ENCODE peak calls at places on chromosome 6, in six cellular contexts. E is left lung, A is foreskin fibroblast, U is Calu3, F is LNCaP clone FGC, H is fibroblast of the aortic adventitia. C is an unnamed sample.

GRCh38 chr6:106046116-106046853 is 39.9 kb upstream of the PRDM1 start:
- DNase-seq in E (peak; percentile 59), A (no peak), U (no peak), F (no peak), H (no peak), C (no peak)

GRCh38 chr6:151096255-151096612 is 143.5 kb upstream of the AKAP12 start:
- DNase-seq in E (no peak), A (no peak), U (no peak), F (no peak), H (peak; percentile 19), C (no peak)

GRCh38 chr6:80003841-80004198 is 629 bp upstream of the TTK start:
- DNase-seq in E (no peak), A (peak; percentile 6), U (peak; percentile 1), F (no peak), H (no peak), C (peak; percentile 45)

GRCh38 chr6:136992113-136992512 is 52.7 kb downstream of the IL20RA start:
- DNase-seq in E (no peak), A (no peak), U (no peak), F (no peak), H (no peak), C (no peak)

GRCh38 chr6:44224978-44225330 is 1.6 kb downstream of the SLC29A1 start:
- DNase-seq in E (no peak), A (no peak), U (no peak), F (no peak), H (no peak), C (no peak)

GRCh38 chr6:63819831-63820230 is 184.2 kb downstream of the PHF3 start:
- DNase-seq in E (no peak), A (no peak), U (no peak), F (no peak), H (no peak), C (no peak)

GRCh38 chr6:37200085-37200484 is 30.1 kb downstream of the PIM1 start:
- DNase-seq in E (no peak), A (no peak), U (no peak), F (no peak), H (no peak), C (no peak)

GRCh38 chr6:129599467-129599866 is 110.5 kb downstream of the ARHGAP18 start:
- DNase-seq in E (no peak), A (no peak), U (no peak), F (no peak), H (no peak), C (no peak)

DNA sequence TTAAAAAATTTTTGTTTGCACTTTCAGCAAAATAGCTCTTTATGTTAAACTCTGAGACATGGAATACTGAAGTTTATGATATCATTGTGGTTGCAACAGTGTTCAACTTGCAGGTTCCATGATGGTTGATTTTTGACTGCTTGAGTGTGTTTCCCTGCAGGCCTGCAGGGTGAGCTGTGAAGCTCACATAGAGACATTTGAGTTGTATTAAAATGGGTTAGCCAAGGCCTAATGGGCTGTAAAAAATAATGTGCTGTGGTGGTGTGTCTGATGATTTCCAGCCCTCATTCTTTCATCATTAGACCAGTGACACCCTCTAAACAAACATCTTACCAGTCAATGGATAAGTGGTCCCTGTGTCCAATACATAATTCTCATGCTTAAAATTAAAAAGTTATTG is 321.4 kb downstream of the FARS2 start:
- DNase-seq in E (no peak), A (peak; percentile 14), U (no peak), F (no peak), H (no peak), C (no peak)
- TF ChIP-seq CTCF in E (no peak), A (no peak), U (no peak), F (no peak), H (no peak), C (no peak)

GRCh38 chr6:30719356-30719755 is 796 bp upstream of the TUBB start:
- DNase-seq in E (no peak), A (no peak), U (no peak), F (no peak), H (no peak), C (no peak)

GRCh38 chr6:30719791-30720737 is at the start of gene TUBB:
- DNase-seq in E (peak; percentile 99), A (peak; percentile 98), U (peak; percentile 98), F (peak; percentile 92), H (peak; percentile 97), C (peak; percentile 92)

GRCh38 chr6:30722280-30723112 is 2.3 kb downstream of the TUBB start:
- DNase-seq in E (peak; percentile 93), A (no peak), U (peak; percentile 90), F (no peak), H (peak; percentile 83), C (peak; percentile 88)

GRCh38 chr6:30720738-30721197 is 616 bp downstream of the TUBB start:
- DNase-seq in E (peak; percentile 89), A (no peak), U (peak; percentile 75), F (no peak), H (peak; percentile 43), C (peak; percentile 59)

DNA sequence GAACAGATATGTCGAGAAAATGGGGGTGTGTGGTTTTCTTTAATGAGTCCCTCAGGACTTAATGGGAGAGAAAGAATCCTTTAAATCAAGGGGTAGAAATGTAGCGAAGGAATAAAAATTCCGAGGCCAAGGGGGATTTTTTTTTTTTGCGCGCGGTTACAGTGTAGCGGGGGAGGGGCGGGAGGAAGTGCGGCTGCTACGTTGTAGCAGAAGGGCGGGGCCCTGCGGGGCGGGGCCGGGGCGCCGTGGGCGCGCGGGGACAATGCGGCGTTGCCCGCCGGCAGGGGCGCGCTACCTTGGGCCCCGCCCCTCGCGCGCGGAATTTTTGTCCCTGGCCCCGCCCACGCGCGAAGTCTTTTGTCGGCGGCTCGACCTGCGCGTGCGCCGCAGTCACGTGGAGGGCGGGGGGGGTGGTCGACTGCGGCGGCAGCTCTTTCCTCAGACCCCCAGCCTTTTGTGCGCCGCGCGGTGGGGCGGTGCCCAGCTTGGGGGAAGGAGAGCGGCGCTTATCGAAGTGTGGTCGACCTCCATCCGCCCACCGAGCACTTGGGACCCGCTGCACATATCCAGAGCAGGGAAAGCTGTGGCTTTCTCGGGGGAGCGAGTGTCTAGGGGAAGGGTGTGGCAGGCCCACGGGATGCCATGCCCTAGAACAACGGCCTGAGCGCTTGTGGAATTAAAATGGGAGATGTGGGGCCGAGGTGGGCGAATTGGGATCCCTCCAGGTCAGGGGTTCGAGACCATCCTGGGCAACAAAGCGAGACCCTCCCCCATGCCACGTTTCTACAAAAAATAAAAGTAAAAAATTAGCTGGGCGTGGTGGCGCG is 1.3 kb downstream of the TUBB start:
- DNase-seq in E (peak; percentile 97), A (peak; percentile 91), U (peak; percentile 97), F (no peak), H (peak; percentile 89), C (peak; percentile 95)
- TF ChIP-seq CTCF in E (peak; percentile 46), A (peak; percentile 10), U (peak; percentile 51), F (peak; percentile 35), H (peak; percentile 40), C (no peak)

GRCh38 chr6:55953384-55953783 is 78.0 kb upstream of the BMP5 start:
- DNase-seq in E (no peak), A (peak; percentile 34), U (no peak), F (peak; percentile 37), H (peak; percentile 82), C (no peak)
- TF ChIP-seq CTCF in E (no peak), A (peak; percentile 36), U (no peak), F (peak; percentile 56), H (peak; percentile 53), C (no peak)

DNA sequence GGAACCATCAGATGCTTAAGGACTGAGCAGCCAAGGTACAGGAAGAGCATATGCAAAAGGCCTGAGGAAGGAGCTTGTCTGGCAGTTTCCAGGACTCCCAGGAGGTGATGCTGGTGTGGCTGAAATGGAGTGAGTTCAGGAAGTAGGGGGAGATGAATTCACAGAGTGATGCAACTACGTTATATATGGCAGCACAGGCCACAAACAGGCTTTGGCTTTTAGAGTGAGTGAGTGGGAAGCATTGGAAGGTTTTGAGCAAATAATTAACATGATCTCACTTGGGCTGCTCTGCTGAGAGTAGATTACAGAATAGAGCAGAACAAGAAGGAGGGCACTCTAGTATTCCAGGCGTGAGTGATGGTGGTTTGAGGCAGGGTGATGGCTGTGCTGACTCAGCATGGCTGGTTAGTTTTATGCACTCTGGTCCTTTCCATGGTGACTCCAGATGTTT is 6.5 kb downstream of the BTN2A2 start:
- DNase-seq in E (no peak), A (no peak), U (no peak), F (no peak), H (no peak), C (no peak)
- TF ChIP-seq CTCF in E (no peak), A (no peak), U (no peak), F (no peak), H (no peak), C (no peak)

GRCh38 chr6:41284726-41285125 is 1.8 kb downstream of the TREM1 start:
- DNase-seq in E (no peak), A (peak; percentile 26), U (peak; percentile 24), F (no peak), H (peak; percentile 13), C (no peak)
- TF ChIP-seq CTCF in E (no peak), A (no peak), U (no peak), F (no peak), H (no peak), C (no peak)

DNA sequence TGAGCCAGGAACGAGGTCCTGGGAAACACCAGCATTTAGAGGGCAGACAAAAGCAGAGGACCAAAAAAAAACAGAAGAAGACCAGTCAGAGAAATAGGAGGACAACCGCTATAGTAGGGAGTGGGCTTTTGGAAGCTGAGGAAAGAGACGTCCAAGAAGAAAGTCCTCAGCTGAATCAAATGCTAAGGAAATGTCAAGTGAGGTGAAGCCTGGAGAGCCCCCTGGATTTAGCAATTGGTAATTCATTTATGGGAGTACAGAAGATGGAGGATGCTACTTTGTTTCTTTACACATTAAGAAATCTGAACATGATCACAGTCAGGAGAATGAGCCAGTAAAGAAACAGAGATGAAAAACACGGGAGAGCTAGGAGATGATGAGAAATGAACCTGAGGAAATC is 41.1 kb downstream of the LRP11 start:
- DNase-seq in E (no peak), A (no peak), U (no peak), F (no peak), H (no peak), C (no peak)
- TF ChIP-seq CTCF in E (no peak), A (no peak), U (no peak), F (no peak), H (no peak), C (no peak)

GRCh38 chr6:107118976-107119375 is 3.7 kb upstream of the BEND3 start:
- DNase-seq in E (no peak), A (no peak), U (no peak), F (no peak), H (no peak), C (no peak)
- TF ChIP-seq CTCF in E (no peak), A (no peak), U (no peak), F (no peak), H (no peak), C (no peak)

GRCh38 chr6:4114123-4114522 is 21.3 kb downstream of the ECI2 start:
- DNase-seq in E (no peak), A (no peak), U (no peak), F (no peak), H (peak; percentile 22), C (no peak)
- TF ChIP-seq CTCF in E (no peak), A (no peak), U (no peak), F (no peak), H (no peak), C (no peak)

C was measured in natural killer cell.